ENCODE peak calls at places on chromosomes 13 and 19, in six cellular contexts. L is H7, R is heart right ventricle, Z is upper lobe of right lung, A is left ventricle myocardium inferior, U is esophagus muscularis mucosa. W is an unnamed sample.

GRCh38 chr13:75550159-75550567 is 572 bp downstream of the UCHL3 start:
- DNase-seq in Z (no peak), A (no peak), U (no peak), R (no peak), L (no peak), W (no peak)

GRCh38 chr19:48095637-48096175 is 14.9 kb downstream of the PLA2G4C start:
- DNase-seq in R (no peak), U (no peak), L (no peak), A (no peak), Z (no peak), W (no peak)

GRCh38 chr13:21018220-21018619 is 43.2 kb downstream of the LATS2 start:
- DNase-seq in R (no peak), L (no peak), Z (peak; percentile 54), A (no peak), U (no peak), W (no peak)

GRCh38 chr13:49836516-49836915 is 44.0 kb upstream of the KPNA3 start:
- DNase-seq in Z (no peak), U (no peak), R (no peak), L (peak; percentile 64), A (no peak), W (no peak)

GRCh38 chr13:105410602-105411001 is 1124.9 kb downstream of the EFNB2 start:
- DNase-seq in L (peak; percentile 50), Z (peak; percentile 86), A (peak; percentile 47), U (no peak), R (peak; percentile 62), W (peak; percentile 65)

GRCh38 chr13:75419656-75420055 is 62.3 kb downstream of the TBC1D4 start:
- DNase-seq in Z (no peak), A (no peak), U (no peak), L (no peak), R (no peak), W (no peak)

GRCh38 chr19:49422407-49423277 is 599 bp downstream of the PTH2 start:
- DNase-seq in Z (no peak), R (peak; percentile 50), U (no peak), A (peak; percentile 38), L (peak; percentile 92), W (no peak)

GRCh38 chr19:5081441-5082161 is 112.7 kb downstream of the KDM4B start:
- DNase-seq in A (no peak), U (no peak), R (no peak), L (no peak), Z (no peak), W (no peak)

GRCh38 chr19:47107953-47108746 is 5.4 kb downstream of the ZC3H4 start:
- DNase-seq in Z (no peak), L (no peak), A (no peak), R (no peak), U (no peak), W (no peak)

GRCh38 chr13:50444726-50445125 is 398.8 kb downstream of the DLEU7 start:
- DNase-seq in L (peak; percentile 2), R (no peak), A (no peak), Z (no peak), U (no peak), W (no peak)

GRCh38 chr13:50911937-50912624 is 2.5 kb downstream of the RNASEH2B start:
- DNase-seq in L (peak; percentile 80), U (no peak), Z (peak; percentile 92), A (peak; percentile 85), R (peak; percentile 87), W (peak; percentile 91)

GRCh38 chr19:35055715-35056179 is 14.2 kb downstream of the HPN start:
- DNase-seq in U (no peak), A (no peak), Z (no peak), L (peak; percentile 91), R (no peak), W (peak; percentile 26)

GRCh38 chr13:75178436-75178835 is 303.5 kb downstream of the TBC1D4 start:
- DNase-seq in Z (no peak), U (no peak), A (no peak), L (no peak), R (no peak), W (no peak)

GRCh38 chr19:50820549-50821247 is 2.9 kb downstream of the KLK1 start:
- DNase-seq in A (no peak), U (no peak), L (peak; percentile 82), Z (peak; percentile 65), R (no peak), W (no peak)

GRCh38 chr19:50822661-50823208 is 852 bp downstream of the KLK1 start:
- DNase-seq in Z (no peak), A (no peak), U (no peak), R (no peak), L (no peak), W (no peak)

GRCh38 chr19:50821248-50821612 is 2.4 kb downstream of the KLK1 start:
- DNase-seq in Z (no peak), U (no peak), A (no peak), L (no peak), R (no peak), W (no peak)

GRCh38 chr19:50821622-50822021 is 2.0 kb downstream of the KLK1 start:
- DNase-seq in A (no peak), Z (no peak), L (no peak), U (no peak), R (no peak), W (no peak)

DNA sequence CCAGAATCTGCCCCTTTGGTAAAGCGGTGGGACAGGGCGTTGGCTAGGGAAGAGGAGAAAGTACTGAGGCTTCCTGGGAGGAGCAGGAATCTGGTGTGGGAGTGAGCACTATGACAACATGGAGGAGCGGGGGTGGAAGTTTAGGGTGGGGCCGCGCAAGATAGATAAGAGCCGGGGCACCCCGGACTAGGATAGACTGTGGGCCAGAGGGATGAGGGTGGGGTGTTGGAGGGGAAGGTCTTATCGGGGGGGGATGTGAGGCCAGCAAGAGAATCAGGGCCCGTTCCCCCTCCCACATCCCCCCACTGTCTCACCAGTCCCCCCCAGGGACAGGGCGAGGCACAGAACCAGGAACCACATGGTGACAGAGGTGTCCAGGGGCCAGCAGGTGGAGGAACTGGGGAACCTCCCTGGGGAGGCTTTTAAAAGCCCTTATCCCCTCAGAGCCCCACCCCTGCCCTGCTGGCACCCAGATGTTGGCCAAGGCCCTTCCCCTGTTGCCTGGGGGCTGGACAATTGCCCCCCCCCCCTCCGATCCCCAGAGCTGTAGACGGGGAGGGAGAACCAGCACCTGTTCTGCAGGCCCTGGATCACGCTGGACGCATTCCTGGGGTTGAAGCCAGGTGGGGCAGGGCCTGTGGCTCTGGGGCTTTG is at the start of gene KLK1:
- DNase-seq in Z (no peak), R (no peak), A (no peak), U (no peak), L (peak; percentile 61), W (no peak)
- H3K27me3 ChIP-seq in Z (peaks cover 37% of the 10 kb centered on the region), R (peaks cover 63% of the 10 kb centered on the region), A (peaks cover 99% of the 10 kb centered on the region), U (peaks cover 79% of the 10 kb centered on the region), L (peaks cover 37% of the 10 kb centered on the region), W (peaks cover 68% of the 10 kb centered on the region)

DNA sequence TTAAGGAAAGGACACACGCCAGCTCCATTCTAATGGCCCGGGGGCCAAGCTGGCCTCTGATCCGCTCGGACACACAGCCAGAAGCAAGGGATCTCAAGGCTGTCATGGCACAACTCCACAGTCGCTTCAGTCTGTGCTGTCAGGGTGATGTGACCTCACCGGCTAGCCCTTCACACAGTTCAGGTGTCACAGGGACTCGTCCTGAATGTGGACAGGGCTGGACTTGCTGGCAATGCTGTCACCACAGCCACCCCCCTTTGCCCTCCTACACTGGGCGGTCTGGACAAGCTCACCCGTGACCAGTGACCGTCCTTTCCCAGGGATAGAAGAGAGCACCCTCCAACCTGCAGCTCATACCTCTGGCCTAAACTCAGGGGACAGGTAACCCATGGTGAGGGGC is 15.2 kb downstream of the SUGP1 start:
- DNase-seq in Z (no peak), L (no peak), R (no peak), U (no peak), A (no peak), W (no peak)
- H3K27me3 ChIP-seq in Z (no peaks in the 10 kb centered on the region), L (no peaks in the 10 kb centered on the region), R (no peaks in the 10 kb centered on the region), U (no peaks in the 10 kb centered on the region), A (no peaks in the 10 kb centered on the region), W (no peaks in the 10 kb centered on the region)

GRCh38 chr19:3279306-3279705 is 54.8 kb downstream of the CELF5 start:
- DNase-seq in Z (no peak), A (no peak), R (no peak), U (no peak), L (peak; percentile 22), W (no peak)
- H3K27me3 ChIP-seq in Z (peaks cover 67% of the 10 kb centered on the region), A (peaks cover 99% of the 10 kb centered on the region), R (peaks cover 92% of the 10 kb centered on the region), U (peaks cover 100% of the 10 kb centered on the region), L (peaks cover 10% of the 10 kb centered on the region), W (peaks cover 56% of the 10 kb centered on the region)

GRCh38 chr19:39265321-39265916 is 2.8 kb upstream of the IFNL2 start:
- DNase-seq in L (peak; percentile 82), A (no peak), Z (peak; percentile 52), U (no peak), R (no peak), W (no peak)

GRCh38 chr19:39262496-39262895 is 5.7 kb upstream of the IFNL2 start:
- DNase-seq in Z (peak; percentile 4), R (no peak), L (no peak), U (no peak), A (no peak), W (no peak)

GRCh38 chr19:39264306-39265290 is 3.6 kb upstream of the IFNL2 start:
- DNase-seq in L (peak; percentile 87), Z (peak; percentile 60), A (no peak), R (no peak), U (no peak), W (no peak)

GRCh38 chr19:39263912-39264305 is 4.3 kb upstream of the IFNL2 start:
- DNase-seq in Z (peak; percentile 52), L (no peak), A (no peak), U (no peak), R (no peak), W (no peak)

GRCh38 chr19:39261704-39262103 is 6.5 kb upstream of the IFNL2 start:
- DNase-seq in U (no peak), A (no peak), L (no peak), Z (no peak), R (no peak), W (no peak)
- H3K27me3 ChIP-seq in U (peaks cover 82% of the 10 kb centered on the region), A (peaks cover 89% of the 10 kb centered on the region), L (peaks cover 42% of the 10 kb centered on the region), Z (peaks cover 54% of the 10 kb centered on the region), R (peaks cover 81% of the 10 kb centered on the region), W (peaks cover 62% of the 10 kb centered on the region)

GRCh38 chr19:18793144-18794028 is 2.3 kb upstream of the COMP start:
- DNase-seq in R (no peak), L (peak; percentile 22), A (no peak), Z (no peak), U (no peak), W (no peak)

GRCh38 chr19:18791315-18791678 is 192 bp upstream of the COMP start:
- DNase-seq in Z (no peak), R (no peak), U (no peak), L (no peak), A (no peak), W (no peak)

GRCh38 chr19:18790566-18791314 is at the start of gene COMP:
- DNase-seq in Z (no peak), A (no peak), U (no peak), R (no peak), L (peak; percentile 76), W (no peak)

GRCh38 chr19:18794029-18794313 is 2.9 kb upstream of the COMP start:
- DNase-seq in L (peak; percentile 23), Z (no peak), A (no peak), U (no peak), R (no peak), W (no peak)

DNA sequence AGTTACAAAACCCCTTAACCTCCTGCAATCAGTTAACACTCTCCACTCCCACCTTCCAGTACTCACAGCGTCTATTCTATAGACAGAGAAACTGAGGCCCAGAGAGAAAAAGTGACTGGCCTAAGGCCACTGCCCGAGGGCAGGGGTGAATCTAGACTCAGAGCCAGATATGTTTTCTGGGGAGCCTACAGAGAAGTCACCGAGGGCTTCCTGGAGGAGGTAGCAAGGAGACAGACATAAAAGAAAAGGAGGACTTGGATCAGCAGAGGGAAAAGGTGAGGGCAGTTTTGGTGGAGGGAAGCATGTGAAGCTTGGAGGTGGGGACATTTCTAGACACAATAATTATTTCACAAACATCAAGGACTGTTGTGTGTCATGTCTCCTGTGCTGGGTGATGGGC is 1.6 kb upstream of the COMP start:
- DNase-seq in L (no peak), A (no peak), U (no peak), R (no peak), Z (no peak), W (no peak)
- H3K27me3 ChIP-seq in L (peaks cover 75% of the 10 kb centered on the region), A (peaks cover 100% of the 10 kb centered on the region), U (peaks cover 97% of the 10 kb centered on the region), R (peaks cover 99% of the 10 kb centered on the region), Z (peaks cover 76% of the 10 kb centered on the region), W (peaks cover 90% of the 10 kb centered on the region)

W was measured in lower lobe of right lung.